ENCODE peak calls at places on chromosomes 11 and 22, in seven cellular contexts. L is endothelial cell of umbilical vein, S is lower lobe of right lung, J is uterus, H is testis, P is left ventricle myocardium inferior, I is heart left ventricle. U is an unnamed sample. For H3K9me3, the result is how much of the 10 kb centered on the place peaks cover.

GRCh38 chr11:28448186-28448585 is 340.0 kb downstream of the METTL15 start:
- DNase-seq in L (no peak), S (no peak), J (no peak), H (no peak), P (no peak), I (no peak), U (no peak)

GRCh38 chr11:92125316-92125715 is 99.3 kb upstream of the FAT3 start:
- DNase-seq in L (no peak), S (no peak), J (no peak), H (no peak), P (no peak), I (no peak), U (no peak)

GRCh38 chr22:19505735-19506126 is 18.5 kb downstream of the CLDN5 start:
- DNase-seq in L (no peak), S (no peak), J (no peak), H (no peak), P (no peak), I (no peak), U (no peak)

GRCh38 chr11:70191495-70192140 is 11.5 kb upstream of the FADD start:
- DNase-seq in L (peak), S (peak), J (peak), H (peak), P (peak), I (peak), U (no peak)

GRCh38 chr11:20042025-20042639 is 118.1 kb downstream of the DBX1 start:
- DNase-seq in L (peak), S (no peak), J (no peak), H (no peak), P (no peak), I (no peak), U (no peak)

GRCh38 chr11:120839846-120840402 is 184.0 kb upstream of the TBCEL start:
- DNase-seq in L (no peak), S (no peak), J (no peak), H (no peak), P (no peak), I (no peak), U (no peak)

GRCh38 chr11:10305964-10306918 is 1.4 kb downstream of the ADM start:
- DNase-seq in L (peak), S (peak), J (peak), H (no peak), P (peak), I (no peak), U (no peak)

GRCh38 chr22:26579331-26579886 is 10.5 kb downstream of the TPST2 start:
- DNase-seq in L (no peak), S (peak), J (no peak), H (no peak), P (no peak), I (no peak), U (no peak)

GRCh38 chr11:103682318-103683184 is 353.9 kb upstream of the DDI1 start:
- DNase-seq in L (peak), S (no peak), J (peak), H (peak), P (peak), I (peak), U (peak)

GRCh38 chr11:133579165-133580031 is 47.1 kb upstream of the OPCML start:
- DNase-seq in L (no peak), S (no peak), J (no peak), H (no peak), P (no peak), I (no peak), U (no peak)

GRCh38 chr11:15839061-15839460 is 517.3 kb downstream of the SOX6 start:
- DNase-seq in L (no peak), S (no peak), J (no peak), H (no peak), P (no peak), I (no peak), U (no peak)

GRCh38 chr11:41456288-41456687 is 3.2 kb downstream of the LRRC4C start:
- DNase-seq in L (no peak), S (no peak), J (no peak), H (no peak), P (no peak), I (no peak), U (no peak)

GRCh38 chr11:13955971-13956421 is 6.5 kb upstream of the SPON1 start:
- DNase-seq in L (peak), S (peak), J (peak), H (peak), P (peak), I (peak), U (no peak)

GRCh38 chr11:13168281-13168680 is 109.3 kb upstream of the BMAL1 start:
- DNase-seq in L (no peak), S (peak), J (no peak), H (no peak), P (no peak), I (no peak), U (no peak)

GRCh38 chr22:19762315-19763140 is 1.9 kb downstream of the TBX1 start:
- DNase-seq in L (peak), S (no peak), J (no peak), H (no peak), P (no peak), I (no peak), U (no peak)

GRCh38 chr11:112012877-112013276 is 12.3 kb upstream of the DLAT start:
- DNase-seq in L (no peak), S (no peak), J (no peak), H (no peak), P (no peak), I (no peak), U (no peak)

GRCh38 chr11:105960252-105961245 is 61.5 kb downstream of the MSANTD4 start:
- DNase-seq in L (no peak), S (no peak), J (no peak), H (peak), P (no peak), I (no peak), U (no peak)

GRCh38 chr11:126167476-126167875 is 44.0 kb downstream of the RPUSD4 start:
- DNase-seq in L (no peak), S (no peak), J (no peak), H (no peak), P (no peak), I (no peak), U (no peak)

GRCh38 chr11:65558785-65559509 is 788 bp upstream of the LTBP3 start:
- DNase-seq in L (peak), S (peak), J (peak), H (no peak), P (peak), I (peak), U (peak)

GRCh38 chr11:68254421-68254820 is 17.4 kb downstream of the C11orf24 start:
- DNase-seq in L (no peak), S (no peak), J (no peak), H (no peak), P (no peak), I (no peak), U (no peak)

GRCh38 chr11:36361901-36362391 is 65.9 kb downstream of the PRR5L start:
- DNase-seq in L (no peak), S (peak), J (no peak), H (peak), P (no peak), I (peak), U (no peak)

GRCh38 chr11:35614949-35615569 is 3.2 kb upstream of the FJX1 start:
- DNase-seq in L (no peak), S (no peak), J (no peak), H (no peak), P (no peak), I (no peak), U (no peak)

GRCh38 chr11:27395556-27396258 is 32.7 kb upstream of the CCDC34 start:
- DNase-seq in L (no peak), S (no peak), J (no peak), H (no peak), P (no peak), I (no peak), U (no peak)

GRCh38 chr22:23212061-23213030 is 32.0 kb downstream of the BCR start:
- DNase-seq in L (no peak), S (peak), J (no peak), H (no peak), P (no peak), I (no peak), U (no peak)

GRCh38 chr11:88604255-88604654 is 266.7 kb upstream of the CTSC start:
- DNase-seq in L (no peak), S (no peak), J (no peak), H (no peak), P (no peak), I (no peak), U (no peak)

GRCh38 chr22:31229402-31230140 is 17.5 kb downstream of the LIMK2 start:
- DNase-seq in L (peak), S (no peak), J (peak), H (peak), P (peak), I (peak), U (no peak)

GRCh38 chr11:68106165-68106940 is 14.8 kb downstream of the CHKA start:
- DNase-seq in L (peak), S (no peak), J (no peak), H (peak), P (no peak), I (no peak), U (no peak)

GRCh38 chr11:103532133-103532788 is 423.0 kb downstream of the DYNC2H1 start:
- DNase-seq in L (peak), S (no peak), J (no peak), H (no peak), P (no peak), I (no peak), U (no peak)

GRCh38 chr11:134537296-134537695 is 125.3 kb upstream of the B3GAT1 start:
- DNase-seq in L (no peak), S (no peak), J (no peak), H (peak), P (no peak), I (peak), U (no peak)

GRCh38 chr22:38239101-38239761 is 33.6 kb downstream of the TMEM184B start:
- DNase-seq in L (peak), S (no peak), J (no peak), H (peak), P (no peak), I (no peak), U (peak)
- TF ChIP-seq CTCF in L (peak), S (peak), J (peak), H (no peak), P (peak), I (no peak), U (no peak)

GRCh38 chr11:57499983-57500461 is 15.5 kb downstream of the SLC43A1 start:
- DNase-seq in L (no peak), S (no peak), J (no peak), H (no peak), P (no peak), I (no peak), U (no peak)
- H3K4me3 ChIP-seq in L (peak), S (peak), J (peak), H (peak), P (peak), I (peak), U (peak)

DNA sequence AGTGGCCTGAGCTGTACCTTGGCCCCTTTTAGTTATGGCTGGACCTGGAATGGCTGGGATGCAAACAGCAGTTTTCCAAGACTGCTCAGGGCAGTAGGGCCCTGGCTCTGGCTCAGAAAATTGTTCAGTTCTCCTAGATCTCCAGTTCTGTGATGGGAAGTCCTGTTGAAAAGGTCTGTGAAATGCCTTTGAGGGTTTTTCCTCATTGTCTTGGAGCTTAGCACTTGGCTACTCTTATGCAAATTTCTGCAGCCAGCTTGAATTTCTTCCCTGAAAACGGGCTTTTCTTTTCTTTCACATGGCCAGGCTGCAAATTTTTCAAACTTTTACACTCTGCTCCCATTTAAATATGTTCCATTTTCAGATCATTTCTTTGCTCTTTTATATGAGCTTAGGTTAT is 33.2 kb downstream of the OR4A15 start:
- DNase-seq in L (no peak), S (no peak), J (no peak), H (no peak), P (no peak), I (no peak), U (no peak)
- H3K9me3 ChIP-seq in L (under half), S (under half), J (under half), H (under half), P (under half), I (under half), U (under half)

GRCh38 chr11:83508804-83509203 is 222.6 kb upstream of the CCDC90B start:
- DNase-seq in L (no peak), S (peak), J (no peak), H (no peak), P (no peak), I (no peak), U (no peak)

GRCh38 chr11:83510530-83511449 is 224.6 kb upstream of the CCDC90B start:
- DNase-seq in L (no peak), S (no peak), J (no peak), H (no peak), P (no peak), I (no peak), U (no peak)

DNA sequence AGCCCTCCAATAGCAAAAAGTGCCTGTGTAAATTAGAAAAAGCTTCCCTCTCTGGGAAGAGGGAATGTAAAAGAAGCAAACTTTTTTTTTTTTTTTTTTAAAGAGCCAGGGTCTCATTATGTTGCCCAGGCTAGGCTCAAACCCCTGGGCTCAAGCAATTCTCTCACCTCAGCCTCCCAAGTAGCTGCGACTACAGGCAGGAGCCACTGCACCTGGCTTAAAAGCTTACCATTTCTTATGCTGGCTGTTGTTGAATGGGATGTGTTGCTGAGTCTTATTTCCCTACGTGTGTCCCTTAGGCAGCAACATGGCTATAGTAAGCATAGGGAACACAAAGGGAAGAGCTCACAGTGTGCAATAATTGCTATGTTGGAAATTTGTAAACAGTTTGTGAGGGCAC is 225.5 kb upstream of the CCDC90B start:
- DNase-seq in L (no peak), S (no peak), J (no peak), H (no peak), P (no peak), I (no peak), U (no peak)
- TF ChIP-seq CTCF in L (no peak), S (no peak), J (no peak), H (no peak), P (no peak), I (no peak), U (no peak)

GRCh38 chr11:82732734-82733443 is 775 bp downstream of the FAM181B start:
- DNase-seq in L (peak), S (no peak), J (peak), H (no peak), P (no peak), I (no peak), U (no peak)

GRCh38 chr11:82731691-82732277 is 1.9 kb downstream of the FAM181B start:
- DNase-seq in L (no peak), S (no peak), J (no peak), H (no peak), P (no peak), I (no peak), U (no peak)

GRCh38 chr11:82734120-82734479 is 436 bp upstream of the FAM181B start:
- DNase-seq in L (no peak), S (no peak), J (no peak), H (no peak), P (no peak), I (no peak), U (no peak)

GRCh38 chr11:82732348-82732733 is 1.3 kb downstream of the FAM181B start:
- DNase-seq in L (no peak), S (no peak), J (no peak), H (no peak), P (no peak), I (no peak), U (no peak)

GRCh38 chr11:82733444-82734119 is at the start of gene FAM181B:
- DNase-seq in L (peak), S (no peak), J (peak), H (peak), P (peak), I (peak), U (peak)
- H3K4me3 ChIP-seq in L (peak), S (peak), J (peak), H (peak), P (peak), I (peak), U (peak)

DNA sequence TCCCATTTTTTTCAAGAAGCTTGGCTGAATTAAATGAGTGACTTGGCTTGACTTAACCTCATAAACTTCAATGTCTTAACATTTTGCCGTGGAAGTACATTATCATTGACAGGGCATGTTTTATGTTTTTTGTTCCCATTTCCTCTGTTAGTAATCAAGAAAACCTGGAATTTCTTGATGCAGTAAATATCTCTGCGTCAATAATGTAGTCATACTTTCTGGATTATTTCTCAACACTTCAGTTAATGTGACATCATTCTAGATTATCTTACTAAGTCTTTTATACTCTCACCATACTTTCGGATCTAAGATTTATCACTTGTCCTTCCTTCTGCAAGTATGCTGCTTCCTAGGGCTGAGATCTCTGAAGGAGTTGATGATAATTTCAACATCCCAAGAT is 58.6 kb upstream of the PGR start:
- DNase-seq in L (no peak), S (no peak), J (no peak), H (no peak), P (no peak), I (no peak), U (no peak)
- H3K9me3 ChIP-seq in L (under half), S (under half), J (under half), H (under half), P (under half), I (under half), U (under half)